ENCODE peak calls at places on chromosomes 5 and 9, in ten cellular contexts. M is head of caudate nucleus; S is activated CD8-positive, alpha-beta memory T cell treated with anti-CD3 and anti-CD28 coated beads for 48 hours; C is RPMI7951; R is T-helper 2 cell; U is NCI-H2081; H is HEK293T; N is posterior cingulate gyrus; Y is HFF-Myc; Q is GM12891. X is an unnamed sample.

GRCh38 chr5:72721844-72722243 is 94.6 kb upstream of the TNPO1 start:
- DNase-seq in M (no peak), S (no peak), C (no peak), R (no peak), U (no peak), H (no peak), N (no peak), Y (no peak), Q (no peak), X (no peak)

GRCh38 chr9:90961375-90961774 is 159.8 kb downstream of the SYK start:
- DNase-seq in M (no peak), S (no peak), C (peak; percentile 65), R (no peak), U (no peak), H (no peak), N (no peak), Y (no peak), Q (no peak), X (no peak)

GRCh38 chr9:6590329-6590728 is 55.2 kb downstream of the GLDC start:
- DNase-seq in M (no peak), S (no peak), C (no peak), R (no peak), U (no peak), H (no peak), N (no peak), Y (no peak), Q (no peak), X (no peak)

GRCh38 chr5:65981548-65981947 is 55.2 kb downstream of the ERBIN start:
- DNase-seq in M (no peak), S (no peak), C (no peak), R (no peak), U (no peak), H (no peak), N (no peak), Y (no peak), Q (no peak), X (no peak)

GRCh38 chr9:109751253-109751652 is 28.7 kb upstream of the PALM2AKAP2 start:
- DNase-seq in M (peak; percentile 29), S (no peak), C (no peak), R (no peak), U (no peak), H (no peak), N (no peak), Y (no peak), Q (no peak), X (no peak)

GRCh38 chr5:143014017-143014651 is 244.0 kb downstream of the ARHGAP26 start:
- DNase-seq in M (no peak), S (no peak), C (no peak), R (no peak), U (no peak), H (peak; percentile 46), N (no peak), Y (no peak), Q (no peak), X (no peak)

GRCh38 chr5:137312060-137312459 is 187.1 kb downstream of the SPOCK1 start:
- DNase-seq in M (no peak), S (no peak), C (no peak), R (no peak), U (no peak), H (no peak), N (no peak), Y (no peak), Q (no peak), X (no peak)

GRCh38 chr5:157444224-157444623 is 15.8 kb upstream of the NIPAL4 start:
- DNase-seq in M (no peak), S (no peak), C (no peak), R (no peak), U (no peak), H (no peak), N (no peak), Y (no peak), Q (no peak), X (no peak)